ENCODE peak calls at places on chromosomes 12 and 14, in eight cellular contexts. Z is HL-60, J is left ventricle myocardium inferior, K is mucosa of descending colon, T is PC-3, R is esophagus squamous epithelium, M is A549, S is fibroblast of pulmonary artery. L is an unnamed sample.

GRCh38 chr14:22088614-22089359 is 415.2 kb upstream of the OR4E1 start:
- DNase-seq in Z (no peak), J (no peak), K (no peak), T (peak), R (no peak), M (no peak), S (peak), L (no peak)

GRCh38 chr14:99955826-99956455 is 109.3 kb upstream of the EVL start:
- DNase-seq in Z (no peak), J (no peak), K (no peak), T (no peak), R (no peak), M (no peak), S (no peak), L (no peak)

GRCh38 chr14:77478029-77478428 is 20.1 kb downstream of the AHSA1 start:
- DNase-seq in Z (no peak), J (no peak), K (peak), T (no peak), R (no peak), M (no peak), S (no peak), L (no peak)

GRCh38 chr12:57461904-57462306 is 2.3 kb downstream of the GLI1 start:
- DNase-seq in Z (no peak), J (no peak), K (no peak), T (no peak), R (no peak), M (no peak), S (no peak), L (no peak)

GRCh38 chr14:95514131-95515079 is 2.0 kb downstream of the SYNE3 start:
- DNase-seq in Z (no peak), J (no peak), K (no peak), T (no peak), R (no peak), M (no peak), S (no peak), L (no peak)

GRCh38 chr12:64583395-64584172 is 26.7 kb upstream of the RASSF3 start:
- DNase-seq in Z (no peak), J (no peak), K (no peak), T (no peak), R (no peak), M (no peak), S (peak), L (no peak)

GRCh38 chr12:65464930-65465329 is 186.4 kb downstream of the MSRB3 start:
- DNase-seq in Z (no peak), J (no peak), K (no peak), T (peak), R (no peak), M (no peak), S (peak), L (no peak)

GRCh38 chr12:29322157-29322556 is 58.8 kb downstream of the ERGIC2 start:
- DNase-seq in Z (no peak), J (no peak), K (no peak), T (no peak), R (no peak), M (no peak), S (no peak), L (no peak)

GRCh38 chr12:49428652-49429549 is 61.6 kb downstream of the SPATS2 start:
- DNase-seq in Z (no peak), J (no peak), K (no peak), T (peak), R (no peak), M (peak), S (peak), L (no peak)

GRCh38 chr14:92794547-92794941 is 439 bp downstream of the GOLGA5 start:
- DNase-seq in Z (no peak), J (peak), K (no peak), T (no peak), R (no peak), M (no peak), S (no peak), L (no peak)

GRCh38 chr12:103495783-103496456 is at the start of gene C12orf42:
- DNase-seq in Z (no peak), J (no peak), K (peak), T (peak), R (no peak), M (peak), S (peak), L (no peak)

GRCh38 chr12:123242083-123242904 is 9.1 kb downstream of the MTRFR start:
- DNase-seq in Z (no peak), J (no peak), K (no peak), T (no peak), R (no peak), M (no peak), S (no peak), L (no peak)

GRCh38 chr12:104578453-104578852 is 121.7 kb downstream of the CHST11 start:
- DNase-seq in Z (no peak), J (no peak), K (no peak), T (peak), R (no peak), M (peak), S (peak), L (no peak)

GRCh38 chr14:22313172-22313801 is 275.7 kb downstream of the DAD1 start:
- DNase-seq in Z (no peak), J (no peak), K (no peak), T (peak), R (no peak), M (no peak), S (no peak), L (no peak)

GRCh38 chr14:61479746-61480502 is 158.5 kb downstream of the PRKCH start:
- DNase-seq in Z (no peak), J (no peak), K (no peak), T (peak), R (no peak), M (no peak), S (peak), L (no peak)

GRCh38 chr14:90107789-90108188 is 46.0 kb downstream of the KCNK13 start:
- DNase-seq in Z (no peak), J (no peak), K (no peak), T (no peak), R (no peak), M (no peak), S (no peak), L (no peak)

GRCh38 chr12:3493225-3494049 is 2.4 kb downstream of the PRMT8 start:
- DNase-seq in Z (no peak), J (peak), K (no peak), T (no peak), R (no peak), M (no peak), S (no peak), L (no peak)

GRCh38 chr14:96198430-96199133 is 6.1 kb upstream of the BDKRB2 start:
- DNase-seq in Z (no peak), J (no peak), K (no peak), T (no peak), R (no peak), M (no peak), S (no peak), L (no peak)

GRCh38 chr12:46209914-46210834 is 58.7 kb downstream of the SLC38A1 start:
- DNase-seq in Z (no peak), J (peak), K (peak), T (peak), R (no peak), M (no peak), S (peak), L (peak)

GRCh38 chr14:74510955-74511354 is 17.4 kb downstream of the ISCA2 start:
- DNase-seq in Z (no peak), J (no peak), K (no peak), T (peak), R (no peak), M (peak), S (peak), L (no peak)

GRCh38 chr14:105793836-105794235 is 267.5 kb downstream of the TMEM121 start:
- DNase-seq in Z (no peak), J (no peak), K (no peak), T (no peak), R (no peak), M (no peak), S (no peak), L (no peak)

GRCh38 chr12:121578230-121579189 is 2.3 kb downstream of the KDM2B start:
- DNase-seq in Z (no peak), J (peak), K (peak), T (no peak), R (no peak), M (no peak), S (peak), L (no peak)

GRCh38 chr12:95942106-95942531 is 295 bp downstream of the CCDC38 start:
- DNase-seq in Z (no peak), J (no peak), K (no peak), T (no peak), R (no peak), M (no peak), S (no peak), L (no peak)

GRCh38 chr14:50347521-50347920 is 35.4 kb downstream of the DMAC2L start:
- DNase-seq in Z (no peak), J (no peak), K (no peak), T (peak), R (no peak), M (peak), S (peak), L (no peak)

GRCh38 chr14:69097974-69098373 is 54.9 kb downstream of the DCAF5 start:
- DNase-seq in Z (no peak), J (no peak), K (no peak), T (no peak), R (no peak), M (no peak), S (no peak), L (no peak)

GRCh38 chr12:19916193-19916498 is 452.2 kb upstream of the PDE3A start:
- DNase-seq in Z (no peak), J (no peak), K (no peak), T (no peak), R (no peak), M (no peak), S (no peak), L (no peak)

GRCh38 chr14:70391493-70392391 is 25.1 kb downstream of the SYNJ2BP start:
- DNase-seq in Z (no peak), J (no peak), K (no peak), T (no peak), R (no peak), M (no peak), S (no peak), L (no peak)

GRCh38 chr14:53956427-53957201 is at the start of gene BMP4:
- DNase-seq in Z (no peak), J (peak), K (peak), T (no peak), R (no peak), M (peak), S (peak), L (peak)

GRCh38 chr12:68376901-68377300 is 44.7 kb upstream of the MDM1 start:
- DNase-seq in Z (no peak), J (no peak), K (no peak), T (no peak), R (no peak), M (no peak), S (no peak), L (no peak)

GRCh38 chr12:68378859-68379628 is 46.9 kb upstream of the MDM1 start:
- DNase-seq in Z (no peak), J (peak), K (no peak), T (peak), R (no peak), M (peak), S (peak), L (no peak)

GRCh38 chr12:68387338-68387737 is 55.2 kb upstream of the MDM1 start:
- DNase-seq in Z (no peak), J (no peak), K (no peak), T (no peak), R (no peak), M (no peak), S (no peak), L (no peak)

GRCh38 chr12:68375701-68376469 is 43.7 kb upstream of the MDM1 start:
- DNase-seq in Z (no peak), J (no peak), K (no peak), T (no peak), R (no peak), M (no peak), S (no peak), L (no peak)

GRCh38 chr12:68381476-68381875 is 49.3 kb upstream of the MDM1 start:
- DNase-seq in Z (no peak), J (no peak), K (no peak), T (no peak), R (no peak), M (no peak), S (no peak), L (no peak)
- H3K4me3 ChIP-seq in Z (no peak), J (no peak), K (no peak), T (no peak), R (no peak), M (no peak), S (no peak), L (no peak)

GRCh38 chr14:75738192-75738591 is 77.1 kb downstream of the TTLL5 start:
- DNase-seq in Z (no peak), J (no peak), K (no peak), T (no peak), R (no peak), M (no peak), S (peak), L (no peak)

GRCh38 chr14:75742867-75743266 is 81.8 kb downstream of the TTLL5 start:
- DNase-seq in Z (no peak), J (no peak), K (no peak), T (no peak), R (no peak), M (no peak), S (no peak), L (no peak)

GRCh38 chr14:75732888-75733287 is 71.8 kb downstream of the TTLL5 start:
- DNase-seq in Z (no peak), J (no peak), K (no peak), T (no peak), R (no peak), M (no peak), S (no peak), L (no peak)

GRCh38 chr14:75734848-75735247 is 73.8 kb downstream of the TTLL5 start:
- DNase-seq in Z (no peak), J (no peak), K (no peak), T (no peak), R (no peak), M (no peak), S (no peak), L (no peak)

DNA sequence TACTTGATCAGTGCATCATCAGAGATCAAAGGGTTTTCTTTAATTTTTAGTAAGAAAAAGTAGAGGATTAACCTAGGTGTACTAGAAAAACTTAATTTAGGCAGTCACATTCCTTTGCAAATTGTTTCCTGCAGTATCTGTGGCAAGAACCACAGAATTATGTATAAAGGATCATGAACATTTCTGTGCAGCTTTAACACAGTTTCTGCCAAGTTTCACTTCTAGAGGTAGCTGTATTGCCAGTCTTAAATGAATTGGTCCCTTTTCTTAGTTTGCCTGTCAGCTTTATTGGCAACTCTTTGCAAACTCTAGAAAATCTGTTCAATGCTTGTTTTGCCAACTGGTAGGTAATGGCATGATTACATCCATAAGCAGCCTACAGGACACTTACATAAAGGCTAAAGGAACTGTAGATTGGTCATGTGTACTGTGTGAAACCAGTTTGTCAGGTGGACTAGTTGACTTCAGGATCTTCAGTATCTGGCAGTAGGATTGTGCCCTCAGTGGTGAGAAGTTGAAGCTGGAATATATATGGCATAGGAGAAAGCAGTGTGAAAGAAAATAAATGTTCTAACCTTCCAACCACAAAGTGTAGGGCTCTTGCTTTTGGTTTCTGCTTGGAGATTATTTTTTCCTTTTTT is 75.9 kb downstream of the TTLL5 start:
- DNase-seq in Z (no peak), J (no peak), K (no peak), T (peak), R (no peak), M (no peak), S (no peak), L (no peak)
- H3K4me3 ChIP-seq in Z (no peak), J (no peak), K (no peak), T (no peak), R (no peak), M (no peak), S (no peak), L (no peak)

DNA sequence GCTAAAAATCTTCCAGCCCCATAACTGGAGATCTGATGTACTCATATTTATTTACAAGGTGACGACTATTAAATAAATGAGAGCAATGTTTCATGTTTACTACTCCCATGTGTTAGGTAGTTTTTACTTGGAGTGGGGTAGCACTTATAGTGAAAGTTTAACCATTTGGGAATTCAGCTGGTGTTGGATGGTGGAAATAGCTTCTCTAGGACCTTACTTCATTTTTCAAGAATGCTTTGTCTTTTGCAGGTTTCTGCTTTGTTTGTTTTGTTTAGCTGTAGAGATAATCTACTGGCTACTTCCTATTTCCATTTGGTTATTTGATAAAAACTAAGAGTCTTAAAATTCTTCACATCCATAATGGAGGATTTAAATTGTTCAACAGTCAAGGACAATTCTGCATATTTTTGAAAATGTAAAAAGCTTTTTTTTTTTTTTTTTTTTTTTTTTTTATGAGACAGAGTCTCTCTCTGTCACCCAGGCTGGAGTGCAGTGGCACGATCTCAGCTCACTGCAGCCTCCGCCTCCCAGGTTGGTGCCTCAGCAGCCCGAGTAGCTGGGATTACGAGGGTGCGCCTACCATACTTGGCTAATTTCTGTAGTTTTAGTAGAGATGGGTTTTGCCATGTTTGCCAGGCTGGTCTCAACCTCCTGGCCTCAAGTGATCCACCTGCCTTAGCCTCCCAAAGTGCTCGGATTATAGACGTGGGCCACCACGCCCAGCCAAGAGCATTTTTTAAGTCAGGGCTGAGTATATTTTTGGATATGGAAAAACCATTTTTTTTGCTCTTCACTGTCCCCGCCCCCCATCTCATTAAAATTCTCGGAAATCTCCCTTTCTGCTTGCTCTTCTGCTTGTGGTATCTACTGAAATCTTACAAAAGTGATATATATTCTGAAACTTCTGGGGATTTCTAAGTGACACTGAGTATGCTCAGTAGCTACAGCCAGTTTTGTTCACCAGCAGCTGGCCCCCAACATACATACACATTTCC is 1.4 kb upstream of the ABCD2 start:
- DNase-seq in Z (no peak), J (no peak), K (peak), T (peak), R (no peak), M (no peak), S (peak), L (no peak)
- H3K4me3 ChIP-seq in Z (peak), J (peak), K (no peak), T (peak), R (peak), M (peak), S (peak), L (peak)

DNA sequence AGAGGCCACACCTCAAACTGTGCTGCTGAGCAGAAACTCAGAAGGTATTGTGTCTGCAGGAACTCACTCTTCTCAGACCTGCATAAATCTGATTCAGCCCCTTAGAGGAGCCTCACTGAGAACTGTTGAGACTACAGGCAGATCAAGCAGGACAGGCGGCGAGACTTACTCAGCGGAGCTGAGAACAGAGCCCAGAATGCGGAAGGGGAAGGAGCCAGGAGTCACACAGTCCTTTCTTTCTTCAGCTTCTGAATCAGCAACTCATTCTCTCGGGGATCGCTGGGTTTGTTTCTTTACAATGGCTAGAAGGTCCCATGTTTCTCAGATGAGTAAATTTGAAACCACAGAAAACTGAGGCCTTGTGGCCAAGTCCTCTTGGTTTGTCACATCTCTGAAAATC is 23.0 kb upstream of the EMP1 start:
- DNase-seq in Z (no peak), J (peak), K (no peak), T (peak), R (no peak), M (no peak), S (peak), L (peak)
- H3K4me3 ChIP-seq in Z (no peak), J (no peak), K (no peak), T (no peak), R (peak), M (no peak), S (no peak), L (no peak)

GRCh38 chr12:6632026-6632978 is 3.5 kb downstream of the LPAR5 start:
- DNase-seq in Z (no peak), J (no peak), K (peak), T (no peak), R (no peak), M (no peak), S (no peak), L (no peak)

GRCh38 chr12:6626654-6627283 is 9.0 kb downstream of the LPAR5 start:
- DNase-seq in Z (no peak), J (no peak), K (peak), T (no peak), R (no peak), M (no peak), S (peak), L (no peak)

GRCh38 chr12:6631549-6631961 is 4.2 kb downstream of the LPAR5 start:
- DNase-seq in Z (no peak), J (no peak), K (peak), T (no peak), R (no peak), M (no peak), S (no peak), L (no peak)

GRCh38 chr12:6627598-6627997 is 8.2 kb downstream of the LPAR5 start:
- DNase-seq in Z (no peak), J (no peak), K (no peak), T (no peak), R (no peak), M (no peak), S (no peak), L (no peak)

GRCh38 chr12:6630696-6631095 is 5.1 kb downstream of the LPAR5 start:
- DNase-seq in Z (no peak), J (no peak), K (peak), T (no peak), R (no peak), M (no peak), S (no peak), L (no peak)
- H3K4me3 ChIP-seq in Z (no peak), J (peak), K (no peak), T (no peak), R (no peak), M (no peak), S (no peak), L (no peak)

GRCh38 chr12:56221233-56221756 is 427 bp downstream of the RNF41 start:
- DNase-seq in Z (no peak), J (peak), K (peak), T (peak), R (no peak), M (peak), S (peak), L (no peak)

GRCh38 chr12:56222531-56222895 is 791 bp upstream of the RNF41 start:
- DNase-seq in Z (no peak), J (no peak), K (no peak), T (no peak), R (no peak), M (no peak), S (no peak), L (no peak)

GRCh38 chr12:56220611-56221232 is 1.0 kb downstream of the RNF41 start:
- DNase-seq in Z (no peak), J (no peak), K (no peak), T (peak), R (no peak), M (no peak), S (peak), L (no peak)

GRCh38 chr12:56221757-56222530 is at the start of gene RNF41:
- DNase-seq in Z (peak), J (peak), K (peak), T (peak), R (peak), M (peak), S (peak), L (peak)

GRCh38 chr12:56219840-56220239 is 1.9 kb downstream of the RNF41 start:
- DNase-seq in Z (no peak), J (no peak), K (no peak), T (no peak), R (no peak), M (no peak), S (no peak), L (no peak)
- H3K4me3 ChIP-seq in Z (peak), J (peak), K (no peak), T (peak), R (peak), M (no peak), S (no peak), L (no peak)

GRCh38 chr12:32454075-32454474 is 54.7 kb downstream of the FGD4 start:
- DNase-seq in Z (no peak), J (no peak), K (no peak), T (peak), R (no peak), M (peak), S (peak), L (no peak)
- H3K4me3 ChIP-seq in Z (no peak), J (peak), K (no peak), T (peak), R (no peak), M (peak), S (peak), L (no peak)